ENCODE peak calls at places on chromosomes 1 and 21, in nine cellular contexts. One of them, this sample, is unnamed.
A peak's percentile ranks its signal among the peaks of the same experiment; 100 is the strongest.

GRCh38 chr1:46479744-46480350 is 9.8 kb upstream of the DMBX1 start:
- DNase-seq in T-helper 1 cell: no peak
- DNase-seq in hypothalamus: no peak
- DNase-seq in GM04504: no peak
- DNase-seq in uterus: no peak
- DNase-seq in small intestine: no peak
- DNase-seq in substantia nigra: no peak
- DNase-seq in ELF-1: peak; percentile 13
- DNase-seq in HFF-Myc: no peak
- DNase-seq in this sample: no peak

GRCh38 chr1:75797606-75798216 is 1.0 kb downstream of the MSH4 start:
- DNase-seq in ELF-1: no peak
- DNase-seq in substantia nigra: no peak
- DNase-seq in hypothalamus: no peak
- DNase-seq in T-helper 1 cell: no peak
- DNase-seq in HFF-Myc: no peak
- DNase-seq in GM04504: no peak
- DNase-seq in small intestine: no peak
- DNase-seq in uterus: no peak
- DNase-seq in this sample: no peak

GRCh38 chr21:28421716-28422480 is 570.8 kb downstream of the LTN1 start:
- DNase-seq in hypothalamus: no peak
- DNase-seq in HFF-Myc: no peak
- DNase-seq in GM04504: no peak
- DNase-seq in uterus: no peak
- DNase-seq in ELF-1: no peak
- DNase-seq in substantia nigra: no peak
- DNase-seq in small intestine: no peak
- DNase-seq in T-helper 1 cell: no peak
- DNase-seq in this sample: no peak

GRCh38 chr1:213326666-213327317 is 275.8 kb downstream of the RPS6KC1 start:
- DNase-seq in hypothalamus: no peak
- DNase-seq in ELF-1: no peak
- DNase-seq in GM04504: peak; percentile 17
- DNase-seq in uterus: peak; percentile 20
- DNase-seq in small intestine: no peak
- DNase-seq in HFF-Myc: no peak
- DNase-seq in substantia nigra: no peak
- DNase-seq in T-helper 1 cell: no peak
- DNase-seq in this sample: no peak

GRCh38 chr21:37594472-37594951 is 227.9 kb downstream of the DYRK1A start:
- DNase-seq in small intestine: no peak
- DNase-seq in uterus: no peak
- DNase-seq in HFF-Myc: no peak
- DNase-seq in GM04504: no peak
- DNase-seq in ELF-1: peak; percentile 11
- DNase-seq in T-helper 1 cell: no peak
- DNase-seq in substantia nigra: no peak
- DNase-seq in hypothalamus: no peak
- DNase-seq in this sample: no peak

GRCh38 chr1:15799004-15799867 is 8.2 kb downstream of the UQCRHL start:
- DNase-seq in ELF-1: peak; percentile 84
- DNase-seq in uterus: peak; percentile 68
- DNase-seq in small intestine: peak; percentile 81
- DNase-seq in hypothalamus: no peak
- DNase-seq in substantia nigra: peak; percentile 23
- DNase-seq in HFF-Myc: peak; percentile 83
- DNase-seq in T-helper 1 cell: no peak
- DNase-seq in GM04504: peak; percentile 93
- DNase-seq in this sample: no peak

GRCh38 chr1:38046884-38047602 is 450 bp upstream of the POU3F1 start:
- DNase-seq in ELF-1: peak; percentile 71
- DNase-seq in small intestine: peak; percentile 52
- DNase-seq in uterus: peak; percentile 87
- DNase-seq in GM04504: no peak
- DNase-seq in HFF-Myc: no peak
- DNase-seq in T-helper 1 cell: peak; percentile 57
- DNase-seq in hypothalamus: peak; percentile 69
- DNase-seq in substantia nigra: peak; percentile 90
- DNase-seq in this sample: peak; percentile 77

GRCh38 chr1:40803902-40804301 is 20.3 kb downstream of the KCNQ4 start:
- DNase-seq in GM04504: no peak
- DNase-seq in hypothalamus: no peak
- DNase-seq in substantia nigra: no peak
- DNase-seq in HFF-Myc: no peak
- DNase-seq in T-helper 1 cell: no peak
- DNase-seq in uterus: no peak
- DNase-seq in small intestine: no peak
- DNase-seq in ELF-1: no peak
- DNase-seq in this sample: no peak

GRCh38 chr1:174788981-174789380 is 210.8 kb upstream of the CACYBP start:
- DNase-seq in uterus: no peak
- DNase-seq in small intestine: no peak
- DNase-seq in GM04504: peak; percentile 65
- DNase-seq in hypothalamus: no peak
- DNase-seq in ELF-1: no peak
- DNase-seq in substantia nigra: no peak
- DNase-seq in HFF-Myc: peak; percentile 21
- DNase-seq in T-helper 1 cell: no peak
- DNase-seq in this sample: no peak

GRCh38 chr1:67723620-67724019 is 38.6 kb downstream of the GADD45A start:
- DNase-seq in GM04504: no peak
- DNase-seq in T-helper 1 cell: peak; percentile 23
- DNase-seq in uterus: no peak
- DNase-seq in hypothalamus: no peak
- DNase-seq in HFF-Myc: no peak
- DNase-seq in substantia nigra: no peak
- DNase-seq in small intestine: peak; percentile 61
- DNase-seq in ELF-1: no peak
- DNase-seq in this sample: no peak

GRCh38 chr1:151847867-151848596 is 5.5 kb downstream of the THEM5 start:
- DNase-seq in substantia nigra: no peak
- DNase-seq in ELF-1: no peak
- DNase-seq in HFF-Myc: no peak
- DNase-seq in uterus: no peak
- DNase-seq in small intestine: no peak
- DNase-seq in T-helper 1 cell: no peak
- DNase-seq in GM04504: no peak
- DNase-seq in hypothalamus: no peak
- DNase-seq in this sample: no peak

GRCh38 chr21:20603236-20603635 is 395.0 kb upstream of the NCAM2 start:
- DNase-seq in hypothalamus: no peak
- DNase-seq in ELF-1: no peak
- DNase-seq in uterus: no peak
- DNase-seq in small intestine: no peak
- DNase-seq in substantia nigra: no peak
- DNase-seq in GM04504: no peak
- DNase-seq in HFF-Myc: no peak
- DNase-seq in T-helper 1 cell: no peak
- DNase-seq in this sample: no peak

GRCh38 chr1:5941671-5942070 is 50.6 kb downstream of the NPHP4 start:
- DNase-seq in ELF-1: no peak
- DNase-seq in uterus: no peak
- DNase-seq in T-helper 1 cell: no peak
- DNase-seq in hypothalamus: no peak
- DNase-seq in small intestine: no peak
- DNase-seq in HFF-Myc: no peak
- DNase-seq in substantia nigra: no peak
- DNase-seq in GM04504: no peak
- DNase-seq in this sample: no peak

GRCh38 chr21:42414928-42415769 is 11.4 kb downstream of the UBASH3A start:
- DNase-seq in GM04504: no peak
- DNase-seq in substantia nigra: no peak
- DNase-seq in small intestine: peak; percentile 52
- DNase-seq in hypothalamus: no peak
- DNase-seq in HFF-Myc: peak; percentile 27
- DNase-seq in uterus: no peak
- DNase-seq in ELF-1: peak; percentile 39
- DNase-seq in T-helper 1 cell: peak; percentile 92
- DNase-seq in this sample: no peak

GRCh38 chr1:28887418-28887834 is 26.9 kb upstream of the EPB41 start:
- DNase-seq in T-helper 1 cell: no peak
- DNase-seq in substantia nigra: peak; percentile 19
- DNase-seq in ELF-1: no peak
- DNase-seq in hypothalamus: no peak
- DNase-seq in small intestine: peak; percentile 23
- DNase-seq in HFF-Myc: no peak
- DNase-seq in uterus: peak; percentile 27
- DNase-seq in GM04504: no peak
- DNase-seq in this sample: no peak

GRCh38 chr1:153404768-153405167 is 11.6 kb upstream of the S100A7A start:
- DNase-seq in small intestine: peak; percentile 6
- DNase-seq in HFF-Myc: no peak
- DNase-seq in T-helper 1 cell: peak; percentile 45
- DNase-seq in hypothalamus: no peak
- DNase-seq in substantia nigra: no peak
- DNase-seq in ELF-1: peak; percentile 56
- DNase-seq in GM04504: no peak
- DNase-seq in uterus: no peak
- DNase-seq in this sample: peak; percentile 7

GRCh38 chr1:14699596-14699995 is 101.1 kb downstream of the KAZN start:
- DNase-seq in substantia nigra: no peak
- DNase-seq in small intestine: no peak
- DNase-seq in HFF-Myc: no peak
- DNase-seq in uterus: no peak
- DNase-seq in hypothalamus: no peak
- DNase-seq in T-helper 1 cell: no peak
- DNase-seq in GM04504: no peak
- DNase-seq in ELF-1: no peak
- DNase-seq in this sample: no peak

GRCh38 chr1:177794316-177794991 is 175.4 kb downstream of the SEC16B start:
- DNase-seq in HFF-Myc: no peak
- DNase-seq in substantia nigra: no peak
- DNase-seq in uterus: no peak
- DNase-seq in GM04504: no peak
- DNase-seq in T-helper 1 cell: no peak
- DNase-seq in ELF-1: peak; percentile 10
- DNase-seq in small intestine: no peak
- DNase-seq in hypothalamus: no peak
- DNase-seq in this sample: no peak

GRCh38 chr1:203153989-203154821 is 21.4 kb downstream of the MYBPH start:
- DNase-seq in hypothalamus: no peak
- DNase-seq in GM04504: no peak
- DNase-seq in small intestine: no peak
- DNase-seq in HFF-Myc: no peak
- DNase-seq in ELF-1: peak; percentile 88
- DNase-seq in T-helper 1 cell: no peak
- DNase-seq in substantia nigra: no peak
- DNase-seq in uterus: no peak
- DNase-seq in this sample: no peak

GRCh38 chr1:173410133-173410793 is 66.9 kb upstream of the PRDX6 start:
- DNase-seq in T-helper 1 cell: peak; percentile 27
- DNase-seq in uterus: no peak
- DNase-seq in HFF-Myc: no peak
- DNase-seq in GM04504: no peak
- DNase-seq in hypothalamus: no peak
- DNase-seq in substantia nigra: no peak
- DNase-seq in ELF-1: no peak
- DNase-seq in small intestine: no peak
- DNase-seq in this sample: no peak

GRCh38 chr1:64234714-64235113 is 31.3 kb downstream of the UBE2U start:
- DNase-seq in GM04504: no peak
- DNase-seq in uterus: no peak
- DNase-seq in substantia nigra: no peak
- DNase-seq in T-helper 1 cell: no peak
- DNase-seq in hypothalamus: no peak
- DNase-seq in HFF-Myc: no peak
- DNase-seq in ELF-1: no peak
- DNase-seq in small intestine: no peak
- DNase-seq in this sample: no peak

GRCh38 chr1:44542415-44543063 is 131.7 kb downstream of the TMEM53 start:
- DNase-seq in ELF-1: no peak
- DNase-seq in uterus: no peak
- DNase-seq in HFF-Myc: no peak
- DNase-seq in substantia nigra: peak; percentile 25
- DNase-seq in T-helper 1 cell: no peak
- DNase-seq in small intestine: no peak
- DNase-seq in hypothalamus: no peak
- DNase-seq in GM04504: no peak
- DNase-seq in this sample: no peak

GRCh38 chr1:151047591-151047924 is at the start of gene C1orf56:
- DNase-seq in ELF-1: peak; percentile 84
- DNase-seq in GM04504: no peak
- DNase-seq in small intestine: peak; percentile 58
- DNase-seq in uterus: peak; percentile 85
- DNase-seq in substantia nigra: peak; percentile 70
- DNase-seq in T-helper 1 cell: peak; percentile 62
- DNase-seq in HFF-Myc: no peak
- DNase-seq in hypothalamus: peak; percentile 65
- DNase-seq in this sample: peak; percentile 61

GRCh38 chr1:214386747-214387146 is 105.8 kb downstream of the SMYD2 start:
- DNase-seq in T-helper 1 cell: peak; percentile 58
- DNase-seq in hypothalamus: no peak
- DNase-seq in small intestine: no peak
- DNase-seq in GM04504: no peak
- DNase-seq in ELF-1: peak; percentile 27
- DNase-seq in substantia nigra: no peak
- DNase-seq in HFF-Myc: no peak
- DNase-seq in uterus: no peak
- DNase-seq in this sample: no peak

GRCh38 chr1:42957229-42957879 is 1.3 kb downstream of the SLC2A1 start:
- DNase-seq in ELF-1: peak; percentile 39
- DNase-seq in uterus: no peak
- DNase-seq in T-helper 1 cell: no peak
- DNase-seq in small intestine: no peak
- DNase-seq in hypothalamus: peak; percentile 53
- DNase-seq in substantia nigra: no peak
- DNase-seq in HFF-Myc: no peak
- DNase-seq in GM04504: no peak
- DNase-seq in this sample: no peak

GRCh38 chr1:225943582-225943981 is 2.6 kb upstream of the LEFTY2 start:
- DNase-seq in substantia nigra: no peak
- DNase-seq in HFF-Myc: no peak
- DNase-seq in T-helper 1 cell: no peak
- DNase-seq in hypothalamus: no peak
- DNase-seq in ELF-1: no peak
- DNase-seq in uterus: no peak
- DNase-seq in GM04504: no peak
- DNase-seq in small intestine: no peak
- DNase-seq in this sample: no peak

GRCh38 chr1:242025681-242026080 is 26.8 kb upstream of the MAP1LC3C start:
- DNase-seq in uterus: no peak
- DNase-seq in hypothalamus: no peak
- DNase-seq in substantia nigra: no peak
- DNase-seq in HFF-Myc: no peak
- DNase-seq in ELF-1: peak; percentile 42
- DNase-seq in GM04504: no peak
- DNase-seq in small intestine: no peak
- DNase-seq in T-helper 1 cell: no peak
- DNase-seq in this sample: peak; percentile 12

GRCh38 chr1:22749919-22750670 is 39.5 kb downstream of the EPHB2 start:
- DNase-seq in HFF-Myc: peak; percentile 96
- DNase-seq in ELF-1: peak; percentile 65
- DNase-seq in T-helper 1 cell: peak; percentile 13
- DNase-seq in hypothalamus: no peak
- DNase-seq in GM04504: peak; percentile 80
- DNase-seq in small intestine: peak; percentile 65
- DNase-seq in substantia nigra: no peak
- DNase-seq in uterus: peak; percentile 32
- DNase-seq in this sample: no peak

GRCh38 chr1:200640373-200641174 is 20.0 kb upstream of the KIF14 start:
- DNase-seq in ELF-1: no peak
- DNase-seq in substantia nigra: no peak
- DNase-seq in small intestine: no peak
- DNase-seq in T-helper 1 cell: no peak
- DNase-seq in HFF-Myc: no peak
- DNase-seq in GM04504: no peak
- DNase-seq in hypothalamus: no peak
- DNase-seq in uterus: no peak
- DNase-seq in this sample: no peak

GRCh38 chr1:19512545-19512944 is 27.2 kb upstream of the CAPZB start:
- DNase-seq in small intestine: no peak
- DNase-seq in substantia nigra: no peak
- DNase-seq in uterus: no peak
- DNase-seq in T-helper 1 cell: no peak
- DNase-seq in GM04504: no peak
- DNase-seq in hypothalamus: no peak
- DNase-seq in HFF-Myc: no peak
- DNase-seq in ELF-1: no peak
- DNase-seq in this sample: no peak

GRCh38 chr1:15243275-15244043 is 3.6 kb upstream of the FHAD1 start:
- DNase-seq in uterus: no peak
- DNase-seq in T-helper 1 cell: no peak
- DNase-seq in HFF-Myc: no peak
- DNase-seq in small intestine: no peak
- DNase-seq in substantia nigra: no peak
- DNase-seq in ELF-1: no peak
- DNase-seq in GM04504: no peak
- DNase-seq in hypothalamus: no peak
- DNase-seq in this sample: no peak